ENCODE peak calls at places on chromosomes 13 and 19, in five cellular contexts. Y is lower leg skin, T is HTR-8/SVneo, C is NCI-H2029 treated with DMSO at 0.1 percent for 48 hours, M is GM04504. J is an unnamed sample.

GRCh38 chr19:35353635-35354034 is 4.6 kb upstream of the FFAR3 start:
- DNase-seq in Y (no peak), T (no peak), C (no peak), M (no peak), J (no peak)

GRCh38 chr13:110008816-110009215 is 222.4 kb upstream of the IRS2 start:
- DNase-seq in Y (no peak), T (no peak), C (no peak), M (no peak), J (no peak)

GRCh38 chr19:30566681-30567420 is 194.7 kb downstream of the ZNF536 start:
- DNase-seq in Y (no peak), T (no peak), C (no peak), M (no peak), J (no peak)

GRCh38 chr19:1755467-1756155 is 2.3 kb downstream of the ONECUT3 start:
- DNase-seq in Y (no peak), T (no peak), C (no peak), M (no peak), J (no peak)

GRCh38 chr13:112619730-112620639 is 32.0 kb upstream of the TUBGCP3 start:
- DNase-seq in Y (no peak), T (no peak), C (peak), M (no peak), J (peak)

GRCh38 chr19:56639217-56639616 is 3.7 kb upstream of the SMIM17 start:
- DNase-seq in Y (no peak), T (no peak), C (no peak), M (no peak), J (peak)

GRCh38 chr19:3039641-3040077 is 10.6 kb upstream of the TLE2 start:
- DNase-seq in Y (no peak), T (no peak), C (no peak), M (no peak), J (no peak)

GRCh38 chr13:111372651-111373425 is 52.4 kb downstream of the TEX29 start:
- DNase-seq in Y (no peak), T (no peak), C (peak), M (no peak), J (no peak)

GRCh38 chr13:78606471-78607408 is 3.4 kb upstream of the POU4F1 start:
- DNase-seq in Y (no peak), T (no peak), C (no peak), M (no peak), J (no peak)

GRCh38 chr19:11383706-11384048 is 437 bp downstream of the EPOR start:
- DNase-seq in Y (no peak), T (no peak), C (no peak), M (no peak), J (no peak)

GRCh38 chr19:11021760-11022144 is 60.9 kb downstream of the SMARCA4 start:
- DNase-seq in Y (no peak), T (no peak), C (no peak), M (no peak), J (no peak)

GRCh38 chr19:8503506-8503905 is 1.1 kb upstream of the PRAM1 start:
- DNase-seq in Y (no peak), T (no peak), C (no peak), M (no peak), J (no peak)

GRCh38 chr13:51849145-51850101 is 4.4 kb upstream of the TMEM272 start:
- DNase-seq in Y (no peak), T (peak), C (no peak), M (no peak), J (peak)

GRCh38 chr19:14035706-14036105 is 4.1 kb downstream of the IL27RA start:
- DNase-seq in Y (no peak), T (no peak), C (no peak), M (no peak), J (no peak)

GRCh38 chr13:93289842-93290241 is 63.2 kb downstream of the GPC6 start:
- DNase-seq in Y (no peak), T (no peak), C (peak), M (no peak), J (no peak)

GRCh38 chr19:5308471-5309437 is 31.9 kb downstream of the PTPRS start:
- DNase-seq in Y (no peak), T (no peak), C (peak), M (no peak), J (no peak)

GRCh38 chr13:35378939-35379338 is 97.5 kb downstream of the MAB21L1 start:
- DNase-seq in Y (no peak), T (no peak), C (no peak), M (no peak), J (no peak)

GRCh38 chr13:101919541-101920306 is 467.2 kb downstream of the ITGBL1 start:
- DNase-seq in Y (no peak), T (peak), C (no peak), M (no peak), J (peak)

GRCh38 chr13:96090240-96091101 is 564 bp downstream of the HS6ST3 start:
- DNase-seq in Y (no peak), T (no peak), C (no peak), M (no peak), J (peak)

J was measured in iPS-NIHi11.